ENCODE peak calls at places on chromosomes 5 and 9, in nine cellular contexts. I is stimulated activated CD8-positive, alpha-beta memory T cell treated with anti-CD3 and anti-CD28 coated beads, Interleukin-4, amount 100 ng/mL, for 4 hours; P is Peyer's patch; C is KBM-7; M is GM06990; J is left cardiac atrium; H is activated CD8-positive, alpha-beta T cell treated with anti-CD3 and anti-CD28 coated beads, Interleukin-2, amount 10 ng/mL, durations not matched to agents 7 days and 5 days; A is kidney epithelial cell; W is kidney tubule cell. Z is an unnamed sample.

GRCh38 chr9:92986175-92987110 is 39.1 kb downstream of the FGD3 start:
- DNase-seq in H (peak), C (peak), M (no peak), J (no peak), W (no peak), P (peak), A (no peak), I (no peak), Z (no peak)

GRCh38 chr9:131999692-132000551 is 79.7 kb downstream of the MED27 start:
- DNase-seq in W (peak), M (no peak), I (no peak), A (peak), P (no peak), H (no peak), C (no peak), J (no peak), Z (no peak)

GRCh38 chr9:14715102-14715501 is 7.4 kb downstream of the CER1 start:
- DNase-seq in A (no peak), P (no peak), J (no peak), I (no peak), C (no peak), W (no peak), H (no peak), M (no peak), Z (no peak)

GRCh38 chr9:121628401-121628800 is 23.0 kb upstream of the DAB2IP start:
- DNase-seq in J (no peak), W (no peak), C (no peak), I (no peak), H (no peak), P (no peak), M (no peak), A (no peak), Z (no peak)

GRCh38 chr5:137870647-137871339 is 3.1 kb downstream of the MYOT start:
- DNase-seq in I (no peak), W (no peak), H (no peak), P (no peak), M (no peak), J (no peak), A (no peak), C (no peak), Z (no peak)

GRCh38 chr5:163586431-163587033 is 81.1 kb downstream of the MAT2B start:
- DNase-seq in J (no peak), P (no peak), I (no peak), H (no peak), M (no peak), A (no peak), W (peak), C (no peak), Z (no peak)

GRCh38 chr5:67639311-67639710 is 442.7 kb upstream of the CD180 start:
- DNase-seq in P (no peak), H (no peak), A (no peak), C (peak), W (no peak), I (no peak), M (no peak), J (peak), Z (no peak)

GRCh38 chr9:124219290-124219605 is 38.5 kb upstream of the NEK6 start:
- DNase-seq in W (no peak), I (no peak), A (no peak), J (no peak), H (no peak), M (no peak), P (no peak), C (no peak), Z (no peak)

GRCh38 chr5:1281038-1281882 is 13.6 kb downstream of the TERT start:
- DNase-seq in W (no peak), A (no peak), I (no peak), P (no peak), H (no peak), J (no peak), C (no peak), M (no peak), Z (no peak)

GRCh38 chr9:135883410-135884089 is 23.8 kb downstream of the CAMSAP1 start:
- DNase-seq in W (no peak), J (no peak), C (no peak), H (no peak), A (no peak), I (no peak), P (no peak), M (no peak), Z (no peak)

GRCh38 chr5:110339399-110339798 is 387.1 kb downstream of the TMEM232 start:
- DNase-seq in A (no peak), J (no peak), P (no peak), I (no peak), W (no peak), H (no peak), M (no peak), C (no peak), Z (no peak)

GRCh38 chr5:32332971-32333370 is 20.2 kb upstream of the MTMR12 start:
- DNase-seq in M (no peak), P (no peak), C (no peak), H (no peak), W (no peak), I (no peak), A (no peak), J (no peak), Z (no peak)

GRCh38 chr5:56454219-56454862 is 221.2 kb upstream of the ANKRD55 start:
- DNase-seq in M (no peak), I (no peak), W (no peak), C (peak), J (no peak), H (no peak), P (no peak), A (no peak), Z (no peak)

GRCh38 chr9:15416880-15417279 is 5.8 kb upstream of the SNAPC3 start:
- DNase-seq in W (peak), M (no peak), P (peak), H (peak), C (peak), J (no peak), I (no peak), A (no peak), Z (no peak)

GRCh38 chr5:172983542-172984243 is at the start of gene ATP6V0E1:
- DNase-seq in M (peak), P (peak), J (peak), I (peak), H (peak), C (peak), W (peak), A (peak), Z (peak)

Z was measured in NCI-H510A.